ENCODE peak calls at places on chromosomes 1 and 21, in five cellular contexts. R, V, O, C and U are unnamed samples.

GRCh38 chr1:220156620-220157146 is 62.8 kb downstream of the IARS2 start:
- ATAC-seq in R (no peak), V (no peak), O (no peak), C (no peak), U (no peak)

GRCh38 chr1:91066545-91066944 is 44.7 kb upstream of the ZNF644 start:
- ATAC-seq in R (no peak), V (no peak), O (no peak), C (no peak), U (no peak)

GRCh38 chr1:101465941-101466340 is 229.1 kb downstream of the S1PR1 start:
- ATAC-seq in R (no peak), V (no peak), O (no peak), C (no peak), U (no peak)

GRCh38 chr1:248229360-248229908 is 1.8 kb upstream of the OR2M4 start:
- ATAC-seq in R (no peak), V (no peak), O (peak; percentile 25), C (no peak), U (no peak)

GRCh38 chr1:56150441-56151215 is 428.7 kb downstream of the PLPP3 start:
- ATAC-seq in R (no peak), V (no peak), O (no peak), C (no peak), U (peak; percentile 65)

GRCh38 chr1:183327429-183328290 is 90.5 kb downstream of the NMNAT2 start:
- ATAC-seq in R (no peak), V (no peak), O (no peak), C (no peak), U (peak; percentile 88)

GRCh38 chr1:17550684-17551584 is 11.4 kb downstream of the ARHGEF10L start:
- ATAC-seq in R (no peak), V (peak; percentile 49), O (peak; percentile 30), C (peak; percentile 36), U (peak; percentile 26)

GRCh38 chr1:108158893-108159292 is 41.2 kb downstream of the SLC25A24 start:
- ATAC-seq in R (no peak), V (no peak), O (no peak), C (no peak), U (no peak)

GRCh38 chr1:229117664-229118300 is 153.1 kb upstream of the RAB4A start:
- ATAC-seq in R (no peak), V (peak; percentile 83), O (peak; percentile 83), C (peak; percentile 94), U (peak; percentile 81)

GRCh38 chr21:46646541-46647154 is 11.2 kb downstream of the PRMT2 start:
- ATAC-seq in R (no peak), V (no peak), O (no peak), C (no peak), U (no peak)

GRCh38 chr1:3469849-3470649 is 15.6 kb downstream of the ARHGEF16 start:
- ATAC-seq in R (no peak), V (no peak), O (no peak), C (no peak), U (no peak)

GRCh38 chr1:89949991-89950624 is 44.8 kb upstream of the ZNF326 start:
- ATAC-seq in R (no peak), V (no peak), O (no peak), C (no peak), U (no peak)

GRCh38 chr1:45348609-45348965 is 8.3 kb upstream of the MUTYH start:
- ATAC-seq in R (no peak), V (peak; percentile 31), O (peak; percentile 41), C (peak; percentile 6), U (no peak)

GRCh38 chr1:99657213-99658030 is 11.5 kb downstream of the PALMD start:
- ATAC-seq in R (no peak), V (peak; percentile 45), O (no peak), C (no peak), U (no peak)

GRCh38 chr1:50605186-50605875 is 182.1 kb upstream of the DMRTA2 start:
- ATAC-seq in R (no peak), V (peak; percentile 76), O (peak; percentile 76), C (peak; percentile 38), U (no peak)

GRCh38 chr21:33015091-33015490 is 10.6 kb upstream of the OLIG2 start:
- ATAC-seq in R (no peak), V (peak; percentile 61), O (no peak), C (no peak), U (no peak)

GRCh38 chr1:165062346-165062745 is 294.2 kb downstream of the LMX1A start:
- ATAC-seq in R (no peak), V (no peak), O (no peak), C (no peak), U (no peak)

GRCh38 chr1:87404306-87404705 is 75.6 kb downstream of the LMO4 start:
- ATAC-seq in R (peak; percentile 73), V (no peak), O (no peak), C (no peak), U (no peak)

GRCh38 chr1:206529425-206529824 is 22.1 kb downstream of the RASSF5 start:
- ATAC-seq in R (no peak), V (no peak), O (no peak), C (no peak), U (no peak)

GRCh38 chr1:58900401-58900800 is 116.6 kb upstream of the JUN start:
- ATAC-seq in R (no peak), V (no peak), O (no peak), C (no peak), U (no peak)

GRCh38 chr1:58901008-58901407 is 117.2 kb upstream of the JUN start:
- ATAC-seq in R (no peak), V (no peak), O (no peak), C (no peak), U (no peak)

GRCh38 chr1:58898739-58899580 is 115.1 kb upstream of the JUN start:
- ATAC-seq in R (no peak), V (no peak), O (no peak), C (no peak), U (no peak)

GRCh38 chr1:58902830-58903229 is 119.0 kb upstream of the JUN start:
- ATAC-seq in R (no peak), V (no peak), O (no peak), C (no peak), U (no peak)

GRCh38 chr1:58899581-58900271 is 115.9 kb upstream of the JUN start:
- ATAC-seq in R (no peak), V (no peak), O (no peak), C (no peak), U (no peak)
- H3K4me1 ChIP-seq in R (peaks cover 11% of the 10 kb centered on the region), V (peaks cover 75% of the 10 kb centered on the region), O (peaks cover 80% of the 10 kb centered on the region), C (peaks cover 74% of the 10 kb centered on the region), U (peaks cover 64% of the 10 kb centered on the region)

GRCh38 chr21:36915014-36915700 is 51.3 kb downstream of the HLCS start:
- ATAC-seq in R (no peak), V (no peak), O (no peak), C (peak; percentile 88), U (no peak)

GRCh38 chr21:36917487-36918158 is 48.8 kb downstream of the HLCS start:
- ATAC-seq in R (no peak), V (peak; percentile 37), O (no peak), C (peak; percentile 78), U (no peak)

GRCh38 chr21:36914244-36915013 is 52.0 kb downstream of the HLCS start:
- ATAC-seq in R (no peak), V (no peak), O (no peak), C (no peak), U (no peak)

GRCh38 chr21:36916718-36917117 is 49.8 kb downstream of the HLCS start:
- ATAC-seq in R (no peak), V (no peak), O (no peak), C (no peak), U (no peak)

DNA sequence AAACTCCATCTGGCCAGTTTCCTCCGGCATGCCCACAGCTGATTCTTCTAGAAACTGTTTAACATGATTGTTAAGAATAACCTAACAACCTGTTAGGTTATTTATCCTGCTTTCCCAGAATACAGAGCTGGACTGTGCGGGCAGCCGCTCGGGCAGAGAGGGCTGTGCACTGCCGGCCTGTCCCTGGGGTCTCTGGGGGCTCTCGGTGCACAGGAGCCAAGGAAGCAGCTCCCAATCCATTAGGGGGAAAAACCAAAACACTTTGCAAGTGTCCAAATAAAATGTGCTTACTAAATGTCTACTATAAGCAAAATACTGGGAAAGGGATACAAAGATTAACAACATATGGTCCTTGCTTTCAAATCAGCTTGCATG is 50.8 kb downstream of the HLCS start:
- ATAC-seq in R (no peak), V (no peak), O (no peak), C (peak; percentile 14), U (no peak)
- H3K4me1 ChIP-seq in R (peaks cover 4% of the 10 kb centered on the region), V (peaks cover 11% of the 10 kb centered on the region), O (peaks cover 11% of the 10 kb centered on the region), C (peaks cover 29% of the 10 kb centered on the region), U (peaks cover 16% of the 10 kb centered on the region)

GRCh38 chr1:63143482-63143881 is 178.9 kb upstream of the FOXD3 start:
- ATAC-seq in R (no peak), V (no peak), O (no peak), C (no peak), U (no peak)
- H3K4me1 ChIP-seq in R (no peaks in the 10 kb centered on the region), V (no peaks in the 10 kb centered on the region), O (no peaks in the 10 kb centered on the region), C (no peaks in the 10 kb centered on the region), U (no peaks in the 10 kb centered on the region)

DNA sequence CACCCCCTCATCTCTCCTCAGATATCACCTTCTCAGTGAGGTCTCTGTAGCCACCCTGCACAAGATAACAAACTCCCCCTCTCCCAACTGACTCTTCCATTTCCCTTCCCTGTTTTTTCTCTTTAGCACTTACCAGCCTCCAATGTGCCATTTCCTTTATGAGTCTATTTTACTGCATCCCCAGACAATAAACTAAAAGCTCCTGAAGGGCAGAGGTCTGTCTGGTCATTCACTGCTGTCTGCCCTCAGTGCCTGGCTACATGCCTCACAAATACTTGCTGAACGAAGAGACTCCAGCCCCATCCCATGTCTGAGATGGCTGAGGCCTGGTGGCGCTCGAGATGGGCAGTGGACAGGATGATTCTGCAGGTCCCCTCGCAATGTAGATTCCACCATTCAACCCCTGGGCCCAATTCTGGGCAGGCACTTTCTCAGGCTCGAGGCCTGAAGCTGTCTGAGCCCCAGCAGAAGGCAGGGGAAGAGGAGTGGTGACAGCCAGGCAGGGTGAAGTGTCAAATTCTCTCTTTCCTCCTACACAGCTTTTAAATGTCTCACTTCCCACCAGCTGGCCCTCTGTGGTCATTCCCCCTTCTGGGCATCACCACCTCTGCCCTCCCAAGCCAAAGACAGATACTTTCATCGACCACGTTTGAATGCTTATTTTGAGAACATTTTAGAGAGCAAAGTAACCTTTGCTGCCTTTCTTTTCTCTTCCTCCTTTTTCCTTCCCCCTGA is 6.7 kb downstream of the LRRN2 start:
- ATAC-seq in R (no peak), V (no peak), O (no peak), C (no peak), U (no peak)
- H3K4me1 ChIP-seq in R (no peaks in the 10 kb centered on the region), V (no peaks in the 10 kb centered on the region), O (no peaks in the 10 kb centered on the region), C (no peaks in the 10 kb centered on the region), U (no peaks in the 10 kb centered on the region)

GRCh38 chr1:154334647-154335350 is 9.5 kb downstream of the ATP8B2 start:
- ATAC-seq in R (peak; percentile 94), V (peak; percentile 97), O (peak; percentile 93), C (peak; percentile 66), U (peak; percentile 86)
- H3K4me1 ChIP-seq in R (peaks cover 78% of the 10 kb centered on the region), V (peaks cover 13% of the 10 kb centered on the region), O (peaks cover 13% of the 10 kb centered on the region), C (peaks cover 4% of the 10 kb centered on the region), U (peaks cover 10% of the 10 kb centered on the region)

DNA sequence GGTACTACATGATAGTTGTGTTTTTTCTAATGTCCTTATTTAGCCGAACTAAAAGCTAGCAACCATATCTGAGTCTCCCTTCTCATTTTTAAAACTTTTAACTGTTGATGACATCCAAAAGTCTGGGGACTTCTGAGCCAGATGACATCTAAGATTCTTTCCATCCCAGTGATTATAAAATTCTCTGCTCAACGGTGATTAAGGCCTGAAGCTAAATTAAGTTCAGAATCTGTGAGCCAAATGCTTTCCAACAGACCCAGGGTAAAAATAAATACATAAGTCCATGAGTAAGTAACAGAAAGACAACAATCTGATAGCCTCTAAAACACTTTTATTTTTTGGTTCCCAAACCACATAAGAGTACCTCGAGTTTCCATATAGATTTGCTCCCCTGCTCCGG is 13.1 kb upstream of the PTP4A2 start:
- ATAC-seq in R (no peak), V (no peak), O (no peak), C (no peak), U (no peak)
- H3K4me1 ChIP-seq in R (peaks cover 5% of the 10 kb centered on the region), V (peaks cover 28% of the 10 kb centered on the region), O (peaks cover 26% of the 10 kb centered on the region), C (peaks cover 17% of the 10 kb centered on the region), U (peaks cover 43% of the 10 kb centered on the region)

GRCh38 chr21:29318354-29318753 is 19.6 kb downstream of the BACH1 start:
- ATAC-seq in R (no peak), V (peak; percentile 27), O (no peak), C (peak; percentile 35), U (no peak)
- H3K4me1 ChIP-seq in R (peaks cover 13% of the 10 kb centered on the region), V (peaks cover 29% of the 10 kb centered on the region), O (peaks cover 70% of the 10 kb centered on the region), C (peaks cover 44% of the 10 kb centered on the region), U (peaks cover 58% of the 10 kb centered on the region)